ENCODE peak calls at places on chromosomes 3 and 15, in eight cellular contexts. I is nucleus accumbens; C is hippocampal formation; F is lower leg skin; P is stimulated activated CD8-positive, alpha-beta memory T cell treated with anti-CD3 and anti-CD28 coated beads, Interleukin-15, amount 100 ng/mL, for 4 hours; Y is T-helper 9 cell; S is epithelial cell of esophagus; J is AG20443. V is an unnamed sample.

GRCh38 chr3:52399131-52399530 is 45.8 kb downstream of the SEMA3G start:
- DNase-seq in I (no peak), C (no peak), F (no peak), P (no peak), Y (no peak), S (no peak), J (no peak), V (no peak)

GRCh38 chr3:82390868-82391267 is 629.4 kb upstream of the GBE1 start:
- DNase-seq in I (no peak), C (no peak), F (no peak), P (no peak), Y (no peak), S (no peak), J (no peak), V (no peak)

GRCh38 chr3:48388966-48389365 is 16.9 kb downstream of the FBXW12 start:
- DNase-seq in I (no peak), C (no peak), F (no peak), P (no peak), Y (no peak), S (no peak), J (no peak), V (no peak)

GRCh38 chr3:48404440-48405342 is 25.2 kb downstream of the PLXNB1 start:
- DNase-seq in I (no peak), C (no peak), F (peak; percentile 85), P (no peak), Y (no peak), S (no peak), J (no peak), V (no peak)

GRCh38 chr3:164451083-164451910 is 627.0 kb downstream of the SI start:
- DNase-seq in I (no peak), C (no peak), F (no peak), P (no peak), Y (no peak), S (no peak), J (no peak), V (no peak)

GRCh38 chr3:43071313-43071893 is 34.5 kb downstream of the POMGNT2 start:
- DNase-seq in I (no peak), C (no peak), F (peak; percentile 63), P (no peak), Y (no peak), S (no peak), J (no peak), V (no peak)

GRCh38 chr3:172107403-172107802 is 68.0 kb downstream of the FNDC3B start:
- DNase-seq in I (no peak), C (no peak), F (no peak), P (no peak), Y (peak; percentile 30), S (no peak), J (peak; percentile 9), V (no peak)

GRCh38 chr3:11238057-11238456 is 34.1 kb upstream of the ATG7 start:
- DNase-seq in I (no peak), C (no peak), F (no peak), P (no peak), Y (no peak), S (peak; percentile 80), J (peak; percentile 61), V (no peak)

GRCh38 chr3:123447749-123448502 is 964 bp downstream of the ADCY5 start:
- DNase-seq in I (no peak), C (no peak), F (no peak), P (no peak), Y (peak; percentile 20), S (peak; percentile 33), J (peak; percentile 77), V (peak; percentile 41)

GRCh38 chr15:39397883-39398282 is 183.0 kb upstream of the THBS1 start:
- DNase-seq in I (no peak), C (no peak), F (no peak), P (no peak), Y (no peak), S (no peak), J (no peak), V (no peak)